ENCODE peak calls at places on chromosome 2, in four cellular contexts. Y, K, O and F are unnamed samples.

GRCh38 chr2:11631462-11631861 is 38.5 kb downstream of the NTSR2 start:
- DNase-seq in Y (no peak), O (no peak), K (no peak), F (no peak)

GRCh38 chr2:128318776-128319456 is at the start of gene HS6ST1:
- DNase-seq in O (peak; percentile 82), Y (peak; percentile 88), K (peak; percentile 70), F (peak; percentile 80)

GRCh38 chr2:239394978-239395377 is 5.8 kb downstream of the HDAC4 start:
- DNase-seq in Y (no peak), K (no peak), O (no peak), F (no peak)

GRCh38 chr2:72083751-72084583 is 63.7 kb downstream of the CYP26B1 start:
- DNase-seq in K (peak; percentile 38), O (no peak), Y (no peak), F (no peak)

GRCh38 chr2:222982010-222982908 is 69.7 kb upstream of the KCNE4 start:
- DNase-seq in K (peak; percentile 72), O (no peak), Y (peak; percentile 67), F (no peak)

GRCh38 chr2:217430916-217431576 is 571.2 kb upstream of the TNP1 start:
- DNase-seq in Y (no peak), K (no peak), O (no peak), F (no peak)

GRCh38 chr2:29462293-29462692 is 347.1 kb downstream of the CLIP4 start:
- DNase-seq in Y (no peak), K (no peak), O (no peak), F (no peak)

GRCh38 chr2:95077521-95077807 is 44.1 kb downstream of the MRPS5 start:
- DNase-seq in O (no peak), Y (no peak), K (no peak), F (no peak)

GRCh38 chr2:62931536-62931935 is 119.1 kb upstream of the OTX1 start:
- DNase-seq in Y (no peak), O (no peak), K (no peak), F (no peak)

GRCh38 chr2:209382775-209383174 is 41.1 kb upstream of the MAP2 start:
- DNase-seq in K (no peak), Y (no peak), O (no peak), F (no peak)

GRCh38 chr2:226799976-226800940 is 638 bp upstream of the IRS1 start:
- DNase-seq in K (peak; percentile 64), O (no peak), Y (peak; percentile 26), F (no peak)

GRCh38 chr2:109137616-109138015 is 8.6 kb downstream of the SH3RF3 start:
- DNase-seq in O (no peak), Y (no peak), K (no peak), F (no peak)

GRCh38 chr2:136305517-136306192 is 187.7 kb upstream of the CXCR4 start:
- DNase-seq in Y (no peak), O (no peak), K (no peak), F (no peak)

GRCh38 chr2:121561617-121562268 is 31.1 kb downstream of the RNU4ATAC start:
- DNase-seq in O (no peak), Y (no peak), K (no peak), F (no peak)

GRCh38 chr2:232927793-232928563 is 57.9 kb downstream of the SNORC start:
- DNase-seq in K (no peak), O (no peak), Y (peak; percentile 13), F (no peak)

GRCh38 chr2:98334439-98335078 is 11.7 kb upstream of the CNGA3 start:
- DNase-seq in Y (no peak), K (no peak), O (no peak), F (no peak)

GRCh38 chr2:157236404-157236803 is 21.1 kb upstream of the GALNT5 start:
- DNase-seq in Y (no peak), K (no peak), O (no peak), F (no peak)

GRCh38 chr2:172336681-172337080 is 90.7 kb upstream of the ITGA6 start:
- DNase-seq in Y (no peak), O (no peak), K (no peak), F (no peak)

GRCh38 chr2:172342056-172342455 is 85.3 kb upstream of the ITGA6 start:
- DNase-seq in K (no peak), Y (no peak), O (no peak), F (no peak)

GRCh38 chr2:172340394-172340793 is 87.0 kb upstream of the ITGA6 start:
- DNase-seq in O (no peak), Y (no peak), K (no peak), F (no peak)

GRCh38 chr2:172342611-172343010 is 84.8 kb upstream of the ITGA6 start:
- DNase-seq in Y (no peak), K (no peak), O (no peak), F (no peak)

DNA sequence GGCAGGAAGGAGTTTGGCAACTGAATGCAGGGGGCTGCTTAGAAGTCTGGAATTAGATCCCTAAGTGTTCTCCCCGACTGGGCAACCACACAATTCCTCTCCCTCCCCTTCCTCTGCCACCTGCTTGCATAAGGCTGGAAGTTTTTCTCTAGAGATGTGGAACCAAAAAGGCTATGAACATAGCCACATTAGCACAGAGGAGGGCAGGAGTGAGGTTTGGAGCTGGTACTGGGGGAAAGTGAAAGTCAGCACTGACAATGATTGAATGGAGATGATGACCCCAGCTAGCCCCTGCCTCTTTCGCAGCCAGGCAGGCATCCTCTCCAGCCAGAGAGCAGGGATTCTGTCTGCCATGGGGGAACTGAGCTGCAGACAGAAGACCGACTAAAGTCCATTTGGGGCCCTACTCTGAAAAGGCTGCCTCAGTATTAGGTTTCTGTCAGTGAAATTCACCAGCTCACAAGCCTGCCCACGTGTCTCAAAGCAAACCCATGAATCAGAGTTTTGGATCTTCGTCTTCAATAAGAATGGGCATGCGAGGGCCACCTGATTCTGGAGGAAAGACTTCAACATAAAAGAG is 87.9 kb upstream of the ITGA6 start:
- DNase-seq in O (no peak), K (no peak), Y (no peak), F (no peak)
- TF ChIP-seq CTCF in O (no peak), K (no peak), Y (no peak), F (no peak)

DNA sequence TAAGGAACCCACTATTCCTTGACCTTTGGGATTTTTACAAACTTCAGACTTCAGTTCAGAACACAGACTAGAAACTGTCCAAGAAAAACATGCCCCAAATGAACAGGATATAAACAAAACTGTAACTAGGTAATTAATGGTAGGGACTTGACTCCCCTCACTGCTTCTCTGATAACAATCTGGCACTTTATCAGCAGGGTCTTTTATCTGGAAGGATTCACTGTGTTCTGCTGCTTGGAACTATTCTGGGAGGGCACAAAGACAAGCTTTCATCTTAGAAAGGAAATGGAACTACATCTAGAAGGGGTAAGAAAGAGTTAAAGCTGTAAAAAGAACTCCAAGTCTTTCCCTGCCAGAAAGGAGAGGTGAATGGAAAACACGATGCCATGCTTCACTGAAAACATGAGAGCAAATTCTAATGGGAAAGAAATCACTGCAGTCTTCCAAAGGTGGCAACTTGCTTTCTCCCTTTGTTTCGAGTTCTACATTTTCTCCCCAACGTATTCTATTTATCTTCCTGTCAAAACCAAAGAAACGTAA is 181.2 kb downstream of the THADA start:
- DNase-seq in K (no peak), Y (no peak), O (no peak), F (no peak)
- H3K27ac ChIP-seq in K (no peak overlapping the region), Y (no peak overlapping the region), O (no peak overlapping the region), F (no peak overlapping the region)

GRCh38 chr2:181581534-181581933 is 75.4 kb downstream of the CERKL start:
- DNase-seq in K (no peak), Y (no peak), O (no peak), F (no peak)
- TF ChIP-seq CTCF in K (no peak), Y (no peak), O (no peak), F (no peak)

GRCh38 chr2:165428996-165429395 is 40.5 kb upstream of the CSRNP3 start:
- DNase-seq in O (no peak), Y (no peak), K (no peak), F (no peak)
- H3K27ac ChIP-seq in O (no peak overlapping the region), Y (no peak overlapping the region), K (no peak overlapping the region), F (no peak overlapping the region)

GRCh38 chr2:20595439-20596192 is 55.3 kb downstream of the HS1BP3 start:
- DNase-seq in O (peak; percentile 37), Y (no peak), K (peak; percentile 59), F (peak; percentile 25)
- TF ChIP-seq CTCF in O (no peak), Y (no peak), K (no peak), F (no peak)

DNA sequence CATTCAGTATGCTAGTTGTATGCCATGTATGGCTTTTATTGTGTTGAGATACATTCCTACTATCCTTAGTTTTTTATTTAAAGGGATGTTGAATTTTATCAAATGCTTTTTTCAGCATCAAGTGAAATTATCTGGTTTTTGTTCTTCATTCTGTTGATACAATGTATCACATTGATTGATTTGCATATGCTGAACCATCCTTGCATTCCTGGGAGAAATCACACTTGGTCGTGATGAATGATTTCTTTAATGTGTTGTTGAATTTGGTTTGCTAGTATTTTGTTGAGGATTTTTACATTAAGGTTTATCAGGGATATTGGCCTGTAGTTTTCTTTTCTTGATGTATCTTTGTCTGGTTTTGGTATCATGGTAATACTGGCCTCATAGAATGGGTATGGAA is 49.7 kb downstream of the CD28 start:
- DNase-seq in K (no peak), Y (no peak), O (no peak), F (no peak)
- H3K27ac ChIP-seq in K (no peak overlapping the region), Y (no peak overlapping the region), O (no peak overlapping the region), F (no peak overlapping the region)

DNA sequence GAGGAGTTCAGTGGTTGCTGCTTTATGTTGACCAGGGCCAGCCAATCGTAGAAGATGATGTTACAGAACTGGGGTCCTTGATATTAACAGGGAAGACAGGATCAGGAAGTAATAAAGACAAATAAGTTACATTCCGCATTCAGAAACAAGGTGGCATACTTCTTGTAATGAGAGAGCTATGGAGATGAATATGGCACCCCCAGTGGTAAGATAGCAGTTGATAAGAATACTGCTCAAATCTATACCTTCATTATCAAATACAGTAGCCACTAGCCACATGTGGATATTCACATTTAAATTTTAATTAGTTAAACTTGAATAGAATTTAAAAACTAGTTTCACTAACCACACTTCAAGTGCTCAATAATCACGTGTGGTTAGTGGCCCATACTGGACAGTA is 290.4 kb upstream of the RBMS1 start:
- DNase-seq in O (no peak), K (no peak), Y (no peak), F (no peak)
- TF ChIP-seq CTCF in O (no peak), K (no peak), Y (no peak), F (no peak)

DNA sequence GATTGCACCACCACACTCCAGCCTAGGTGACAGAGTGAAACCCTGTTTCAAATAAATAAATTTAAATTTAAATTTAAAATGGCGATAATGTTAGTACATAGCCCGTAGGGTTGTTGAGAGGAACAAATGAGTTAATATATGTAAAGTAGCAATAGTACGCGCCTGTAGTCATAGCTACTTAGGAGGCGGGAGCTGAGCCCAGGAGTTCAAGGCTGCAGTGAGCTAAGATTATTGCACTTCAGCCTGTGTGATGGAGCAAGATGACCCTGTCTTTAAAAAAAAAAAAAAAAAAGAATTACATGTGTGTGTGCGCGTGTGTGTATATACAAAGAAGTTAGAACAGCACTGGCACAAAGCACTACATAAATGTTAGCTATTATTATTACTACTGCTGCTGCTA is 117.4 kb upstream of the ARL5A start:
- DNase-seq in K (no peak), Y (no peak), O (no peak), F (no peak)
- H3K27ac ChIP-seq in K (no peak overlapping the region), Y (no peak overlapping the region), O (no peak overlapping the region), F (no peak overlapping the region)

GRCh38 chr2:155176345-155176744 is 477.9 kb downstream of the KCNJ3 start:
- DNase-seq in O (no peak), Y (no peak), K (no peak), F (no peak)
- TF ChIP-seq CTCF in O (no peak), Y (no peak), K (no peak), F (no peak)